ENCODE peak calls at places on chromosomes 7 and 10, in six cellular contexts. C, D, W, A, L and J are unnamed samples.

GRCh38 chr7:90173127-90173844 is 19.0 kb downstream of the STEAP1 start:
- ATAC-seq in C (no peak), D (no peak), W (no peak), A (peak; percentile 98), L (peak; percentile 93), J (no peak)

GRCh38 chr7:140526214-140526613 is 46.9 kb upstream of the MKRN1 start:
- ATAC-seq in C (peak; percentile 39), D (peak; percentile 10), W (peak; percentile 64), A (peak; percentile 50), L (no peak), J (no peak)

GRCh38 chr10:84176836-84177474 is 3.4 kb downstream of the GPR15LG start:
- ATAC-seq in C (peak; percentile 35), D (peak; percentile 34), W (no peak), A (peak; percentile 65), L (no peak), J (peak; percentile 28)

GRCh38 chr7:106419455-106420182 is 134.8 kb upstream of the NAMPT start:
- ATAC-seq in C (no peak), D (no peak), W (no peak), A (no peak), L (no peak), J (no peak)

GRCh38 chr10:71493741-71494140 is 97.0 kb downstream of the CDH23 start:
- ATAC-seq in C (no peak), D (no peak), W (no peak), A (no peak), L (peak; percentile 31), J (no peak)

GRCh38 chr7:69775231-69775771 is 177.0 kb downstream of the AUTS2 start:
- ATAC-seq in C (no peak), D (no peak), W (no peak), A (no peak), L (no peak), J (peak; percentile 85)

GRCh38 chr10:116241025-116241424 is 32.0 kb downstream of the GFRA1 start:
- ATAC-seq in C (no peak), D (no peak), W (no peak), A (no peak), L (no peak), J (peak; percentile 70)

GRCh38 chr7:159015081-159015893 is 129.4 kb downstream of the VIPR2 start:
- ATAC-seq in C (peak; percentile 72), D (peak; percentile 75), W (peak; percentile 79), A (peak; percentile 33), L (no peak), J (peak; percentile 91)

GRCh38 chr7:96088579-96088978 is 233.3 kb downstream of the SLC25A13 start:
- ATAC-seq in C (peak; percentile 73), D (no peak), W (no peak), A (no peak), L (no peak), J (no peak)

GRCh38 chr7:101243786-101244384 is 996 bp downstream of the FIS1 start:
- ATAC-seq in C (no peak), D (peak; percentile 1), W (peak; percentile 76), A (peak; percentile 5), L (no peak), J (no peak)

DNA sequence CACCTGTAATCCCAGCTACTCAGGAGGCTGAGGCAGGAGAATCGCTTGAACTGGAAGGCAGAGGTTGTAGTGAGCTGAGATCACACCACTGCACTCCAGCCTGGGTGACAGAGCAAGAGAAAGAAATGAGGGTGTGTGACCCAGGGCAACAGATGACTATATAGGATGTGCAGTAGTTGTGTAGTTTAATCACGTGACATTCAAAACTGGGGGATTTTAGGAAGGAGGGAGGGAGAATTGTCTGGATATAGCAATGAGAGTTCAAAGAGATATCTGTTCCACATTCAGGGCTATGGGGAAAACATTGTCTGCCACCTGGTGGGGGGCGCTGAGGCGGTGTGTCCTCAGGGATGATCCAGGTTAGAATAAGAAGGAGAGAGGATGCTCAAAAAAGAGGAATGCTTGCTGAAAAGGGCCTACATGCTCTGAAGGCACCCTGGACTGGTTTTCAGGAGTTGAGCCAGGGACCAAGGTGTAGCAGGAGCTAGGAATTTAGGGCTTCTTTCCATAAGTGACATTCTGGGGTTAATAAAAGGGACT is 7.8 kb upstream of the ZYX start:
- ATAC-seq in C (no peak), D (no peak), W (peak; percentile 17), A (peak; percentile 63), L (no peak), J (no peak)
- H3K4me1 ChIP-seq in C (peaks cover 7% of the 10 kb centered on the region), D (no peaks in the 10 kb centered on the region), W (peaks cover 46% of the 10 kb centered on the region), A (peaks cover 18% of the 10 kb centered on the region), L (peaks cover 4% of the 10 kb centered on the region), J (no peaks in the 10 kb centered on the region)

DNA sequence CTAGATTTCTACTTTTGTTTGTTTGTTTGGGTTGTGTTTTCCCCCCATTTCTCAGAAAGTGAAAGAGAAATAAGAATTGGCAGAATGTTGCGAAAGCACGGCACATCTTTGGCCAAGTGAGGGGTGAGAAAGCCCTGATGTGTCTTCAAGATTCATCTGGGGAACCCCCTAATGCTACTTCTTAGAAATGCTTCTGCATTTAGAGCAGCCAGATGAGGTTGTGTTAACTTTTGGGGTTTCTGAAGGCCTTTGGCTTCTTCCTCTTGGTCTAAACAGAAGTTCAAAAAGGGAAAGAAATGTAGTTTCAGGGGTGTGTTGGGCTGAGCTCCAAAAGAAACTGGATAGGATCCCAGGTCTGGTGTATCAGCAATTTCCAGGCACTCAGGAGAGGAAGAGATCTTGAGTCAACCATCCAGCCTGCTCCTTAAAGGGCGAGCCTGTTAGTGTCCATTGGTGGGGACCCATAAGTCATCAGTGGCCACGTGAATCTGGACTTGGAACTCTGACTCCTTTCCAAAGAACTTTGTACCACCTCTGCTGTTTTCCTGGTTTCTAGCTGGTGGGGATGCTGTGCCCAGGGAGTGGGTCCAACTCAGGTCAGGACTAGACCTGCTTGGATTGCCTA is 6.5 kb downstream of the DUSP5 start:
- ATAC-seq in C (no peak), D (peak; percentile 5), W (no peak), A (no peak), L (peak; percentile 44), J (peak; percentile 54)
- TF ChIP-seq POLR2AphosphoS5 in C (no peak), D (no peak), W (no peak), A (no peak), L (peak; percentile 67), J (peak; percentile 70)

DNA sequence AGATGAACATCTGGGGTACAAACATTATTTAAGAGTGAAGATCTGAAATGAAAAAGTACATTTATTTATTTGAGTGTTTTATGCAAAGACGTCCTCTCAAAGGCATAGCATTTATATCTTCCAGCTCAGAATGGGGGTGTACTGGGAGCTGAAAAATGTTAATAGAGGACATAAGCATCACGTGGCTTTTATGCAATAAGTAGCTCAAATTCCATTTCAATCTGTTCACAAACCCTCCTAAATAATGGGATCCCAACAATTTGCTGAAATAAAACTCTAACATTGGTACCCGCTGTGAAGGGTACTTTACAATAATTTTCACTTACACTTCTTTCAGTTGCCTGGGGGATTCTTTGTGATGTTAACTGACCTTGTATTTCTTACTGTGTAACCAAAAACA is 172.0 kb downstream of the TAX1BP1 start:
- ATAC-seq in C (no peak), D (no peak), W (no peak), A (no peak), L (no peak), J (no peak)
- H3K4me1 ChIP-seq in C (no peaks in the 10 kb centered on the region), D (no peaks in the 10 kb centered on the region), W (peaks cover 54% of the 10 kb centered on the region), A (no peaks in the 10 kb centered on the region), L (no peaks in the 10 kb centered on the region), J (no peaks in the 10 kb centered on the region)

GRCh38 chr10:78879621-78880020 is 189.1 kb upstream of the ZMIZ1 start:
- ATAC-seq in C (no peak), D (no peak), W (no peak), A (no peak), L (no peak), J (no peak)

GRCh38 chr10:78875932-78876331 is 192.8 kb upstream of the ZMIZ1 start:
- ATAC-seq in C (no peak), D (no peak), W (peak; percentile 50), A (no peak), L (no peak), J (no peak)

GRCh38 chr10:78875331-78875877 is 193.4 kb upstream of the ZMIZ1 start:
- ATAC-seq in C (no peak), D (no peak), W (peak; percentile 95), A (no peak), L (no peak), J (no peak)

GRCh38 chr10:78871796-78872195 is 197.0 kb upstream of the ZMIZ1 start:
- ATAC-seq in C (no peak), D (no peak), W (no peak), A (no peak), L (no peak), J (no peak)

GRCh38 chr10:78876449-78876848 is 192.3 kb upstream of the ZMIZ1 start:
- ATAC-seq in C (no peak), D (no peak), W (no peak), A (no peak), L (no peak), J (no peak)
- TF ChIP-seq POLR2AphosphoS5 in C (no peak), D (no peak), W (no peak), A (no peak), L (no peak), J (no peak)